ENCODE peak calls at places on chromosome 1, in seven cellular contexts. W is neural progenitor cell; Q is naive thymus-derived CD4-positive, alpha-beta T cell; R is GF-D8; O is pons; X is CD4-positive, alpha-beta T cell; I is HT1080. C is an unnamed sample.

GRCh38 chr1:2399890-2400575 is 8.4 kb downstream of the RER1 start:
- DNase-seq in W (no peak), Q (no peak), R (no peak), O (no peak), X (no peak), I (no peak), C (no peak)

GRCh38 chr1:226634156-226634588 is 85.6 kb downstream of the STUM start:
- DNase-seq in W (peak; percentile 87), Q (peak; percentile 86), R (no peak), O (no peak), X (peak; percentile 75), I (peak; percentile 38), C (peak; percentile 77)

GRCh38 chr1:5415621-5416020 is 576.6 kb downstream of the NPHP4 start:
- DNase-seq in W (peak; percentile 52), Q (no peak), R (no peak), O (no peak), X (no peak), I (no peak), C (no peak)

GRCh38 chr1:37123266-37123665 is 89.0 kb upstream of the GRIK3 start:
- DNase-seq in W (peak; percentile 39), Q (no peak), R (no peak), O (no peak), X (no peak), I (no peak), C (no peak)

GRCh38 chr1:196477262-196477661 is 131.0 kb downstream of the KCNT2 start:
- DNase-seq in W (no peak), Q (no peak), R (no peak), O (no peak), X (no peak), I (no peak), C (no peak)

GRCh38 chr1:28246427-28246832 is 10.5 kb downstream of the ATP5IF1 start:
- DNase-seq in W (no peak), Q (peak; percentile 75), R (peak; percentile 51), O (peak; percentile 49), X (no peak), I (no peak), C (peak; percentile 81)

GRCh38 chr1:43509740-43510375 is 20.8 kb upstream of the PTPRF start:
- DNase-seq in W (no peak), Q (no peak), R (no peak), O (no peak), X (no peak), I (no peak), C (no peak)

GRCh38 chr1:41868241-41868953 is 50.3 kb downstream of the HIVEP3 start:
- DNase-seq in W (no peak), Q (no peak), R (no peak), O (no peak), X (no peak), I (no peak), C (peak; percentile 28)

GRCh38 chr1:112803906-112804762 is 89.0 kb upstream of the PPM1J start:
- DNase-seq in W (peak; percentile 89), Q (peak; percentile 20), R (no peak), O (peak; percentile 83), X (peak; percentile 22), I (peak; percentile 67), C (peak; percentile 41)

GRCh38 chr1:225845633-225846259 is 35.8 kb downstream of the EPHX1 start:
- DNase-seq in W (peak; percentile 93), Q (peak; percentile 52), R (no peak), O (peak; percentile 68), X (no peak), I (peak; percentile 59), C (no peak)

C was measured in immature natural killer cell.